ENCODE peak calls at places on chromosomes 7 and 10, in seven cellular contexts. H is cardiac fibroblast; F is A172; A is EL; U is IMR-90; Z is H9; Y is activated CD8-positive, alpha-beta memory T cell treated with anti-CD3 and anti-CD28 coated beads, Interleukin-2, amount 10 ng/mL, durations not matched to agents 7 days and 5 days. P is an unnamed sample.

GRCh38 chr10:86970152-86970886 is 2.0 kb downstream of the ADIRF start:
- DNase-seq in H (peak), F (peak), A (peak), U (peak), Z (peak), Y (no peak), P (no peak)

GRCh38 chr7:85770332-85770731 is 583.5 kb upstream of the SEMA3D start:
- DNase-seq in H (no peak), F (no peak), A (peak), U (no peak), Z (no peak), Y (no peak), P (peak)

GRCh38 chr7:149766215-149766614 is 7.2 kb downstream of the ZNF467 start:
- DNase-seq in H (no peak), F (no peak), A (no peak), U (no peak), Z (no peak), Y (no peak), P (no peak)

GRCh38 chr10:97117372-97117771 is 68.4 kb downstream of the SLIT1 start:
- DNase-seq in H (peak), F (peak), A (no peak), U (no peak), Z (no peak), Y (no peak), P (no peak)

GRCh38 chr10:94626476-94626875 is 57.1 kb upstream of the CYP2C18 start:
- DNase-seq in H (no peak), F (no peak), A (no peak), U (no peak), Z (no peak), Y (no peak), P (no peak)

GRCh38 chr10:122127943-122128342 is 139.0 kb downstream of the TACC2 start:
- DNase-seq in H (peak), F (peak), A (no peak), U (peak), Z (no peak), Y (no peak), P (peak)

GRCh38 chr7:135333196-135333595 is 99.6 kb downstream of the STRA8 start:
- DNase-seq in H (peak), F (no peak), A (no peak), U (peak), Z (no peak), Y (no peak), P (peak)

GRCh38 chr10:17257466-17258321 is 29.7 kb downstream of the VIM start:
- DNase-seq in H (peak), F (peak), A (peak), U (peak), Z (peak), Y (peak), P (peak)

GRCh38 chr7:82760092-82760491 is 316.5 kb upstream of the CACNA2D1 start:
- DNase-seq in H (no peak), F (no peak), A (no peak), U (peak), Z (no peak), Y (no peak), P (no peak)

GRCh38 chr10:683448-684071 is 5.9 kb downstream of the DIP2C start:
- DNase-seq in H (peak), F (peak), A (peak), U (peak), Z (no peak), Y (no peak), P (peak)

GRCh38 chr7:93890041-93890463 is 501 bp downstream of the TFPI2 start:
- DNase-seq in H (peak), F (peak), A (peak), U (peak), Z (peak), Y (no peak), P (peak)

GRCh38 chr7:41870505-41871138 is 167.7 kb upstream of the INHBA start:
- DNase-seq in H (peak), F (no peak), A (peak), U (peak), Z (no peak), Y (no peak), P (peak)

GRCh38 chr7:102828291-102828690 is 79.5 kb downstream of the FAM185A start:
- DNase-seq in H (peak), F (no peak), A (peak), U (peak), Z (no peak), Y (no peak), P (peak)

GRCh38 chr10:63866747-63867140 is 345.5 kb downstream of the REEP3 start:
- DNase-seq in H (peak), F (peak), A (peak), U (no peak), Z (no peak), Y (no peak), P (peak)

GRCh38 chr10:122170802-122171201 is 100.3 kb upstream of the BTBD16 start:
- DNase-seq in H (no peak), F (no peak), A (no peak), U (no peak), Z (no peak), Y (no peak), P (no peak)

GRCh38 chr7:46383605-46384004 is 462.5 kb upstream of the IGFBP3 start:
- DNase-seq in H (peak), F (peak), A (peak), U (peak), Z (no peak), Y (no peak), P (peak)

GRCh38 chr7:25546306-25546705 is 318.0 kb upstream of the NPVF start:
- DNase-seq in H (no peak), F (no peak), A (no peak), U (no peak), Z (no peak), Y (no peak), P (no peak)

GRCh38 chr7:138036135-138036534 is 34.2 kb upstream of the CREB3L2 start:
- DNase-seq in H (no peak), F (no peak), A (no peak), U (no peak), Z (no peak), Y (no peak), P (no peak)

GRCh38 chr10:114631678-114632417 is 26.2 kb downstream of the ABLIM1 start:
- DNase-seq in H (no peak), F (no peak), A (peak), U (no peak), Z (peak), Y (no peak), P (no peak)

GRCh38 chr7:157120181-157120580 is 18.5 kb upstream of the UBE3C start:
- DNase-seq in H (no peak), F (no peak), A (no peak), U (no peak), Z (no peak), Y (peak), P (no peak)

GRCh38 chr7:50268223-50268622 is 36.3 kb upstream of the IKZF1 start:
- DNase-seq in H (no peak), F (no peak), A (no peak), U (no peak), Z (no peak), Y (peak), P (no peak)

GRCh38 chr7:16982640-16983103 is 100.9 kb upstream of the AGR3 start:
- DNase-seq in H (peak), F (peak), A (peak), U (peak), Z (no peak), Y (no peak), P (peak)

GRCh38 chr10:110706690-110707098 is 62.6 kb downstream of the RBM20 start:
- DNase-seq in H (peak), F (peak), A (peak), U (peak), Z (no peak), Y (no peak), P (peak)

GRCh38 chr10:34907743-34908425 is 92.8 kb upstream of the PARD3 start:
- DNase-seq in H (no peak), F (no peak), A (peak), U (no peak), Z (no peak), Y (no peak), P (no peak)

GRCh38 chr7:1447551-1448244 is 11.6 kb downstream of the MICALL2 start:
- DNase-seq in H (peak), F (peak), A (no peak), U (peak), Z (no peak), Y (no peak), P (peak)